ENCODE peak calls at places on chromosomes 1 and 21, in six cellular contexts. One of them, this sample, is unnamed.

GRCh38 chr1:5478961-5479360 is 513.3 kb downstream of the NPHP4 start:
- DNase-seq in keratinocyte: no peak
- DNase-seq in uterus: no peak
- DNase-seq in mesenchymal stem cell: no peak
- DNase-seq in MM.1S: no peak
- DNase-seq in OCI-LY7: no peak
- DNase-seq in this sample: no peak

GRCh38 chr1:247576514-247576913 is 11.6 kb upstream of the OR2G2 start:
- DNase-seq in OCI-LY7: peak
- DNase-seq in MM.1S: peak
- DNase-seq in mesenchymal stem cell: peak
- DNase-seq in uterus: no peak
- DNase-seq in keratinocyte: no peak
- DNase-seq in this sample: peak

GRCh38 chr1:201760516-201760915 is 68.4 kb upstream of the IPO9 start:
- DNase-seq in MM.1S: no peak
- DNase-seq in keratinocyte: no peak
- DNase-seq in uterus: no peak
- DNase-seq in OCI-LY7: no peak
- DNase-seq in mesenchymal stem cell: peak
- DNase-seq in this sample: peak

GRCh38 chr1:53573522-53573921 is 114.3 kb downstream of the DMRTB1 start:
- DNase-seq in uterus: no peak
- DNase-seq in MM.1S: no peak
- DNase-seq in mesenchymal stem cell: no peak
- DNase-seq in keratinocyte: no peak
- DNase-seq in OCI-LY7: no peak
- DNase-seq in this sample: no peak

GRCh38 chr1:117166076-117166475 is 44.5 kb upstream of the TRIM45 start:
- DNase-seq in OCI-LY7: no peak
- DNase-seq in mesenchymal stem cell: peak
- DNase-seq in uterus: no peak
- DNase-seq in MM.1S: no peak
- DNase-seq in keratinocyte: no peak
- DNase-seq in this sample: peak

GRCh38 chr21:28833181-28833580 is 159.5 kb downstream of the LTN1 start:
- DNase-seq in OCI-LY7: no peak
- DNase-seq in keratinocyte: no peak
- DNase-seq in MM.1S: no peak
- DNase-seq in uterus: no peak
- DNase-seq in mesenchymal stem cell: peak
- DNase-seq in this sample: no peak

GRCh38 chr1:91699339-91699970 is 186.5 kb downstream of the TGFBR3 start:
- DNase-seq in uterus: peak
- DNase-seq in mesenchymal stem cell: peak
- DNase-seq in MM.1S: no peak
- DNase-seq in keratinocyte: no peak
- DNase-seq in OCI-LY7: no peak
- DNase-seq in this sample: peak

GRCh38 chr1:24452922-24453481 is 37.4 kb downstream of the NIPAL3 start:
- DNase-seq in uterus: no peak
- DNase-seq in MM.1S: no peak
- DNase-seq in OCI-LY7: no peak
- DNase-seq in mesenchymal stem cell: no peak
- DNase-seq in keratinocyte: no peak
- DNase-seq in this sample: no peak

GRCh38 chr1:112708002-112708448 is 1.1 kb upstream of the RHOC start:
- DNase-seq in mesenchymal stem cell: no peak
- DNase-seq in OCI-LY7: no peak
- DNase-seq in uterus: no peak
- DNase-seq in MM.1S: no peak
- DNase-seq in keratinocyte: no peak
- DNase-seq in this sample: no peak

GRCh38 chr1:240562111-240562590 is 49.8 kb downstream of the GREM2 start:
- DNase-seq in uterus: no peak
- DNase-seq in MM.1S: peak
- DNase-seq in keratinocyte: no peak
- DNase-seq in mesenchymal stem cell: peak
- DNase-seq in OCI-LY7: no peak
- DNase-seq in this sample: peak

GRCh38 chr1:86356247-86356646 is 39.9 kb downstream of the ODF2L start:
- DNase-seq in mesenchymal stem cell: no peak
- DNase-seq in keratinocyte: no peak
- DNase-seq in OCI-LY7: peak
- DNase-seq in uterus: no peak
- DNase-seq in MM.1S: no peak
- DNase-seq in this sample: no peak

GRCh38 chr1:44798481-44799365 is 1.5 kb upstream of the PLK3 start:
- DNase-seq in mesenchymal stem cell: no peak
- DNase-seq in uterus: peak
- DNase-seq in OCI-LY7: no peak
- DNase-seq in keratinocyte: no peak
- DNase-seq in MM.1S: no peak
- DNase-seq in this sample: no peak

GRCh38 chr1:207312604-207312920 is 8.9 kb upstream of the CD55 start:
- DNase-seq in mesenchymal stem cell: no peak
- DNase-seq in OCI-LY7: no peak
- DNase-seq in MM.1S: no peak
- DNase-seq in keratinocyte: no peak
- DNase-seq in uterus: no peak
- DNase-seq in this sample: no peak

GRCh38 chr1:67211589-67212563 is 45.6 kb downstream of the IL23R start:
- DNase-seq in OCI-LY7: peak
- DNase-seq in MM.1S: peak
- DNase-seq in mesenchymal stem cell: peak
- DNase-seq in keratinocyte: no peak
- DNase-seq in uterus: peak
- DNase-seq in this sample: peak

DNA sequence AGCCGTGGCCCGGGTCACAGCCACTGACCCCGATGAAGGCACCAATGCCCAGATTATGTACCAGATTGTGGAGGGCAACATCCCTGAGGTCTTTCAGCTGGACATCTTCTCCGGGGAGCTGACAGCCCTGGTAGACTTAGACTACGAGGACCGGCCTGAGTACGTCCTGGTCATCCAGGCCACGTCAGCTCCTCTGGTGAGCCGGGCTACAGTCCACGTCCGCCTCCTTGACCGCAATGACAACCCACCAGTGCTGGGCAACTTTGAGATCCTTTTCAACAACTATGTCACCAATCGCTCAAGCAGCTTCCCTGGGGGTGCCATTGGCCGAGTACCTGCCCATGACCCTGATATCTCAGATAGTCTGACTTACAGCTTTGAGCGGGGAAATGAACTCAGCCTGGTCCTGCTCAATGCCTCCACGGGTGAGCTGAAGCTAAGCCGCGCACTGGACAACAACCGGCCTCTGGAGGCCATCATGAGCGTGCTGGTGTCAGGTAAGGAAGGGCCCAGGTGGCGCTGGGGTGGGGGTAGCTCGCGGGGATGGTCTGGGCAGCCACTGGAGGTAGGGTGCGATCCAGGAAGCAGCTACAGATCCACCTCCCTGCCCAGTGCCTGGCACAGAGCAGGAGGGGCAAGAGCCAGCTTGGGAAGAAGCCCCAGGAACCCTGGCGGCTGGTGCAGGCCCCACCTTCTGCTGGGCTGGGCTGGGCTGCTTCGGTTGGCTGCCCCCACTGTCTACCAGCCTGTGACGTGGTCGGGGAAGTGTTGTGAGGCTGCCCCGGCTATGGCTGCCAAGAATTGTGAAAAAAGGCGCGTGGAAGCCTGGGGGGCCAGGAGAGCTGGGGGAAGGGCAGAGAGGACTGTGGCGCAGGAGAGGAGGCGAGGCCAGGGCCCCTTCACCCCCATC is 3.8 kb downstream of the CELSR2 start:
- DNase-seq in mesenchymal stem cell: no peak
- DNase-seq in MM.1S: no peak
- DNase-seq in keratinocyte: no peak
- DNase-seq in OCI-LY7: peak
- DNase-seq in uterus: peak
- DNase-seq in this sample: no peak
- H3K4me3 ChIP-seq in mesenchymal stem cell: no peak
- H3K4me3 ChIP-seq in MM.1S: no peak
- H3K4me3 ChIP-seq in keratinocyte: peak
- H3K4me3 ChIP-seq in OCI-LY7: peak
- H3K4me3 ChIP-seq in uterus: no peak
- H3K4me3 ChIP-seq in this sample: no peak

DNA sequence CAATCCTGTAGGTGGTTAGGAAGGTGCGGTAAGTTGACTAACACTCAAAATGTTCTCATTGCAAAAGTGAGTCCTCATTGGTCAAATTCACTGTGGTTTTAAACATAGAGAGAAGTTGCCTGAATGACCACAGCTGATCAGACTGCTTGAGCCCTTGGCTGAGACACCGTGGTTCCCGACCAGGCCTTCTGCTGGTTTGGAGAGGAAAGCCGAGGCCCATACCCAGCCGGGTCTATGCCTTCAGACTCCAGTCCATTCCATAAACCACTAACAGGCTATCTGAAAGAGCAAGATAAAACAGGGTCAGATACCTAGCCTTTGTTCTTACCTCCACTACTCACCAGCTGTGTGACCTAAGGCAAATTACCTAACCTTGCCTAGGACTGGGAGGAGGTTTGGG is 133.9 kb downstream of the LMX1A start:
- DNase-seq in OCI-LY7: no peak
- DNase-seq in uterus: no peak
- DNase-seq in MM.1S: no peak
- DNase-seq in mesenchymal stem cell: no peak
- DNase-seq in keratinocyte: no peak
- DNase-seq in this sample: no peak
- H3K4me3 ChIP-seq in OCI-LY7: no peak
- H3K4me3 ChIP-seq in uterus: no peak
- H3K4me3 ChIP-seq in MM.1S: no peak
- H3K4me3 ChIP-seq in mesenchymal stem cell: no peak
- H3K4me3 ChIP-seq in keratinocyte: no peak
- H3K4me3 ChIP-seq in this sample: no peak

DNA sequence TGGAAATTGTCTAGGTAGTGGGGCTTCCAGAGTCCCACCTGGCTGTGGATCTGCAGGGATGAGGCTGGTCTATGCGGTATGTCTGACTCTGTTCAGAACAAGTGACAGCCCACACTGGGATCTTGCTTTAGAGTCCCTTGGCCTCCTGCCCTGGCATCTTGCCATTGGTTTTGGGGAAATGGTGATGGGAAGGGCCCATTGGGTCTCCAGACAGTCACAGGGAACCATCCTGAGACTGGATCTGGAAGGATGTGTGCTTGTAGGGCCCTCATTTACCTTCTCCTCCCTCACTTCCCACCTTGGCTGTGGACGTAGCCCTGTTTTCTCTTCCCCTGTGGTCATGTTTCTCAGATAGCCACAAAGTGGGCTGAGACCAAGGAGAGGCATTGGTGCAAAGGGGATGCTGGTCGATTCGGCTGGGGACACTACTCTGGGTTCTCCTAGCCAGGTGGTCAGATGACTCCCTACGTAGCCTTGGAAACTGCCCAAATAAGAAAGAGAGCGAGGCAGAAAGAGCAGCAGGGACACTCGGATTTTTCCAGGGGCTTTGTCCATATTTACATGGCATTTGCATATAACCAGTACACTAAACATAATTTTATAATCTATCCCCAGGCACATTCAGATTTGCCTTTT is 15.1 kb downstream of the SOX13 start:
- DNase-seq in keratinocyte: no peak
- DNase-seq in MM.1S: no peak
- DNase-seq in OCI-LY7: no peak
- DNase-seq in mesenchymal stem cell: no peak
- DNase-seq in uterus: peak
- DNase-seq in this sample: no peak
- H3K4me3 ChIP-seq in keratinocyte: no peak
- H3K4me3 ChIP-seq in MM.1S: no peak
- H3K4me3 ChIP-seq in OCI-LY7: no peak
- H3K4me3 ChIP-seq in mesenchymal stem cell: no peak
- H3K4me3 ChIP-seq in uterus: peak
- H3K4me3 ChIP-seq in this sample: no peak

GRCh38 chr1:29324202-29324601 is 87.9 kb downstream of the PTPRU start:
- DNase-seq in keratinocyte: no peak
- DNase-seq in uterus: no peak
- DNase-seq in MM.1S: no peak
- DNase-seq in mesenchymal stem cell: no peak
- DNase-seq in OCI-LY7: no peak
- DNase-seq in this sample: no peak
- H3K4me3 ChIP-seq in keratinocyte: no peak
- H3K4me3 ChIP-seq in uterus: no peak
- H3K4me3 ChIP-seq in MM.1S: no peak
- H3K4me3 ChIP-seq in mesenchymal stem cell: no peak
- H3K4me3 ChIP-seq in OCI-LY7: no peak
- H3K4me3 ChIP-seq in this sample: no peak

DNA sequence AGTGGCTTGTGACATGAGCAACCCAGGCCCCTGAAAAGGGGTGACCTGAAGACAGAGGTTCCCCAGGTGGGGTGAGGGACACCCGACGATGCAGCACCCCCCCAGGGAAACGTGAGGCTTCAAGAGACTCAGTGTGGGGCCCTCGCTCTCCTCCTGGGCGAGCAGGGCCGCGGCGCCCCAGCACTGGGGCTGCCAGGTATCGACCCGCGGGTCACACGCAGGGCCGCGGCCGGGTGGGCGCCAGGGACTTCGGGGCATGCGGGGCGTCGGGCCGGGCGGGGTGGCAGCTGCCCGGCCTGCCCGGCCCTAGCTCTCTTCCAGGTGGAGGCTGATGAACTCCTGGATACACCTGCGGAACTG is 13.0 kb downstream of the SCNN1D start:
- DNase-seq in mesenchymal stem cell: no peak
- DNase-seq in MM.1S: no peak
- DNase-seq in keratinocyte: no peak
- DNase-seq in OCI-LY7: no peak
- DNase-seq in uterus: no peak
- DNase-seq in this sample: no peak
- H3K4me3 ChIP-seq in mesenchymal stem cell: no peak
- H3K4me3 ChIP-seq in MM.1S: no peak
- H3K4me3 ChIP-seq in keratinocyte: no peak
- H3K4me3 ChIP-seq in OCI-LY7: no peak
- H3K4me3 ChIP-seq in uterus: no peak
- H3K4me3 ChIP-seq in this sample: no peak

GRCh38 chr21:46454142-46454541 is 4.5 kb upstream of the DIP2A start:
- DNase-seq in MM.1S: no peak
- DNase-seq in uterus: no peak
- DNase-seq in OCI-LY7: no peak
- DNase-seq in keratinocyte: no peak
- DNase-seq in mesenchymal stem cell: no peak
- DNase-seq in this sample: no peak
- H3K4me3 ChIP-seq in MM.1S: no peak
- H3K4me3 ChIP-seq in uterus: no peak
- H3K4me3 ChIP-seq in OCI-LY7: no peak
- H3K4me3 ChIP-seq in keratinocyte: no peak
- H3K4me3 ChIP-seq in mesenchymal stem cell: no peak
- H3K4me3 ChIP-seq in this sample: no peak

GRCh38 chr21:34083357-34083756 is 10.0 kb downstream of the MRPS6 start:
- DNase-seq in mesenchymal stem cell: no peak
- DNase-seq in OCI-LY7: no peak
- DNase-seq in MM.1S: no peak
- DNase-seq in uterus: no peak
- DNase-seq in keratinocyte: no peak
- DNase-seq in this sample: no peak
- H3K4me3 ChIP-seq in mesenchymal stem cell: no peak
- H3K4me3 ChIP-seq in OCI-LY7: no peak
- H3K4me3 ChIP-seq in MM.1S: no peak
- H3K4me3 ChIP-seq in uterus: no peak
- H3K4me3 ChIP-seq in keratinocyte: no peak
- H3K4me3 ChIP-seq in this sample: no peak

This sample was measured in choroid plexus epithelial cell.